ENCODE peak calls at places on chromosomes 3 and 15, in nine cellular contexts. P, L, U, D, G, O, I, C and Y are unnamed samples.

GRCh38 chr15:36334059-36334458 is 245.4 kb upstream of the CDIN1 start:
- DNase-seq in P (no peak), L (no peak), U (no peak), D (no peak), G (no peak), O (no peak), I (no peak), C (no peak), Y (no peak)

GRCh38 chr15:85687329-85687728 is 107.4 kb downstream of the KLHL25 start:
- DNase-seq in P (no peak), L (no peak), U (no peak), D (no peak), G (no peak), O (peak; percentile 53), I (no peak), C (no peak), Y (no peak)

GRCh38 chr3:171169443-171169842 is 142.9 kb upstream of the SLC2A2 start:
- DNase-seq in P (no peak), L (no peak), U (no peak), D (no peak), G (no peak), O (no peak), I (no peak), C (no peak), Y (no peak)

GRCh38 chr15:31271706-31272557 is 54.7 kb upstream of the KLF13 start:
- DNase-seq in P (no peak), L (no peak), U (no peak), D (no peak), G (no peak), O (no peak), I (peak; percentile 30), C (no peak), Y (no peak)

GRCh38 chr3:154132777-154133375 is 11.7 kb downstream of the ARHGEF26 start:
- DNase-seq in P (no peak), L (no peak), U (no peak), D (no peak), G (no peak), O (no peak), I (peak; percentile 50), C (no peak), Y (no peak)

GRCh38 chr15:41281236-41281635 is 50.2 kb downstream of the CHP1 start:
- DNase-seq in P (no peak), L (no peak), U (no peak), D (no peak), G (no peak), O (no peak), I (no peak), C (no peak), Y (no peak)

GRCh38 chr3:143348486-143349327 is 229.1 kb downstream of the CHST2 start:
- DNase-seq in P (no peak), L (no peak), U (no peak), D (no peak), G (no peak), O (peak; percentile 1), I (no peak), C (no peak), Y (no peak)

GRCh38 chr15:85137507-85138175 is 156.0 kb downstream of the PDE8A start:
- DNase-seq in P (no peak), L (no peak), U (no peak), D (no peak), G (no peak), O (no peak), I (no peak), C (no peak), Y (no peak)

GRCh38 chr3:183328823-183329222 is 75.8 kb downstream of the B3GNT5 start:
- DNase-seq in P (no peak), L (no peak), U (no peak), D (no peak), G (no peak), O (no peak), I (no peak), C (no peak), Y (no peak)

GRCh38 chr3:71063768-71064287 is 519.7 kb downstream of the FOXP1 start:
- DNase-seq in P (peak; percentile 42), L (peak; percentile 45), U (no peak), D (no peak), G (no peak), O (no peak), I (peak; percentile 51), C (peak; percentile 30), Y (peak; percentile 52)

GRCh38 chr15:71304681-71305080 is 189.4 kb downstream of the THSD4 start:
- DNase-seq in P (no peak), L (no peak), U (no peak), D (no peak), G (no peak), O (no peak), I (no peak), C (no peak), Y (no peak)

GRCh38 chr15:47116698-47117097 is 600.6 kb upstream of the SEMA6D start:
- DNase-seq in P (no peak), L (no peak), U (no peak), D (no peak), G (no peak), O (no peak), I (no peak), C (no peak), Y (no peak)

GRCh38 chr15:27792756-27793264 is 306.3 kb downstream of the OCA2 start:
- DNase-seq in P (no peak), L (no peak), U (no peak), D (no peak), G (no peak), O (no peak), I (no peak), C (no peak), Y (no peak)

GRCh38 chr3:155185623-155186022 is 105.5 kb downstream of the MME start:
- DNase-seq in P (no peak), L (peak; percentile 48), U (no peak), D (no peak), G (no peak), O (no peak), I (no peak), C (no peak), Y (no peak)

GRCh38 chr3:58722526-58722925 is 56.0 kb upstream of the FAM3D start:
- DNase-seq in P (no peak), L (no peak), U (no peak), D (no peak), G (no peak), O (no peak), I (no peak), C (no peak), Y (no peak)

GRCh38 chr15:43243246-43243645 is 22.4 kb upstream of the EPB42 start:
- DNase-seq in P (no peak), L (no peak), U (no peak), D (no peak), G (no peak), O (no peak), I (no peak), C (no peak), Y (no peak)

DNA sequence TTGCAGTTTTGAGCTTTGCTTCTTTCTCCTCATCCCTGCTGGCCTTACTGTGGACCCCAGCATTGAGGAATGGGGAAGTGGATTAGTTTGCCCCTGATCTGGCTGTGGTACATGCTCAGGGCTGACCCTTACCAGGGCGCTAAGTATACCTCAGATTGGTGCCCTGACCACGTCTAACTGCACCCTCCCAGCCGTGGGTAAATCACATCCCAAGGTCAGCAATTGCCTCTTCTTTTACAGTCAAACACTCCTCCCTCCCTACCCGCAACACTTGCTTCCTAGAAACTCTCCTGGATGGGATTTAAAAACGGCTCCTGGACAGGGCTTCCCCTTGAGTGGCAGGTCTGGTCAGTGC is 437.9 kb downstream of the NR2F2 start:
- DNase-seq in P (no peak), L (no peak), U (no peak), D (no peak), G (no peak), O (no peak), I (no peak), C (no peak), Y (no peak)
- TF ChIP-seq CTCF in P (no peak), L (no peak), U (no peak), D (no peak), G (no peak), O (no peak), I (no peak), C (no peak), Y (no peak)

GRCh38 chr3:64650096-64650622 is 37.6 kb downstream of the ADAMTS9 start:
- DNase-seq in P (no peak), L (no peak), U (no peak), D (no peak), G (no peak), O (no peak), I (no peak), C (no peak), Y (no peak)

GRCh38 chr3:64650710-64651109 is 37.1 kb downstream of the ADAMTS9 start:
- DNase-seq in P (no peak), L (no peak), U (no peak), D (no peak), G (no peak), O (no peak), I (no peak), C (no peak), Y (no peak)

GRCh38 chr3:64651286-64651685 is 36.5 kb downstream of the ADAMTS9 start:
- DNase-seq in P (no peak), L (no peak), U (no peak), D (no peak), G (no peak), O (no peak), I (no peak), C (no peak), Y (no peak)

GRCh38 chr3:64653101-64653500 is 34.7 kb downstream of the ADAMTS9 start:
- DNase-seq in P (no peak), L (no peak), U (no peak), D (no peak), G (no peak), O (no peak), I (no peak), C (no peak), Y (no peak)

GRCh38 chr3:64651791-64652241 is 36.0 kb downstream of the ADAMTS9 start:
- DNase-seq in P (no peak), L (peak; percentile 33), U (no peak), D (no peak), G (no peak), O (no peak), I (no peak), C (no peak), Y (no peak)
- H3K4me1 ChIP-seq in P (no peaks in the 10 kb centered on the region), L (peaks cover 12% of the 10 kb centered on the region), U (no peaks in the 10 kb centered on the region), D (no peaks in the 10 kb centered on the region), G (no peaks in the 10 kb centered on the region), O (no peaks in the 10 kb centered on the region), I (peaks cover 4% of the 10 kb centered on the region), C (peaks cover 42% of the 10 kb centered on the region), Y (peaks cover 7% of the 10 kb centered on the region)

GRCh38 chr3:100590840-100591147 is 18.6 kb upstream of the ADGRG7 start:
- DNase-seq in P (no peak), L (no peak), U (no peak), D (no peak), G (no peak), O (no peak), I (no peak), C (no peak), Y (no peak)
- TF ChIP-seq CTCF in P (no peak), L (no peak), U (no peak), D (no peak), G (no peak), O (peak; percentile 50), I (no peak), C (no peak), Y (no peak)

DNA sequence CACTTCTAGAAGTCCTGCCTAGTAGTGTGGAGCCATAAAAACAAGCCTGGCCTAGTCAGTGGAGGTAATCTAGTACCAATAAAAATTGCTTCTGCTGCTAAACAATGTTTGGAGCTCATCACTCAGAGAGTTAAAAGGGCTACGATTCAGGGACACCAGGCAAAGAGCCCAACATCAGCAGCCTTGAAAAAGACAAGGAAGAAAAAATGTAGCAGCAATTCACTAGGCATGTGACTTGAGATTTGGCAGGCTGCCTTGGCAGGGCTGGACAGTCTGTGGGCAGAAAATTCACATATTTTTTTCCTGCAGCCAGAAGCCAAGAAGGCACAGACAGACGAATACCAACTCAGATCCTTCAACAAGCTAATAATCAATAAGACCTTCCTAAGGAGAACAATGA is 47.2 kb downstream of the IGSF11 start:
- DNase-seq in P (no peak), L (no peak), U (peak; percentile 13), D (no peak), G (no peak), O (no peak), I (no peak), C (peak; percentile 42), Y (peak; percentile 18)
- H3K4me1 ChIP-seq in P (no peaks in the 10 kb centered on the region), L (peaks cover 52% of the 10 kb centered on the region), U (no peaks in the 10 kb centered on the region), D (no peaks in the 10 kb centered on the region), G (peaks cover 32% of the 10 kb centered on the region), O (no peaks in the 10 kb centered on the region), I (no peaks in the 10 kb centered on the region), C (peaks cover 53% of the 10 kb centered on the region), Y (no peaks in the 10 kb centered on the region)